ENCODE peak calls at places on chromosome 14, in eight cellular contexts. T, Q, C, I, H, X, N and B are unnamed samples.

GRCh38 chr14:72476657-72477499 is 417.0 kb downstream of the DPF3 start:
- DNase-seq in T (no peak), Q (no peak), C (peak; percentile 74), I (no peak), H (no peak), X (no peak), N (peak; percentile 15), B (no peak)

GRCh38 chr14:69685217-69685616 is 73.8 kb downstream of the SUSD6 start:
- DNase-seq in T (no peak), Q (no peak), C (peak; percentile 93), I (no peak), H (no peak), X (peak; percentile 77), N (peak; percentile 99), B (no peak)

GRCh38 chr14:59455411-59455810 is 9.8 kb downstream of the GPR135 start:
- DNase-seq in T (no peak), Q (no peak), C (no peak), I (no peak), H (no peak), X (no peak), N (no peak), B (no peak)

GRCh38 chr14:20631821-20632389 is 9.6 kb downstream of the OR6S1 start:
- DNase-seq in T (peak; percentile 56), Q (peak; percentile 69), C (peak; percentile 81), I (peak; percentile 59), H (peak; percentile 78), X (peak; percentile 81), N (peak; percentile 50), B (no peak)

GRCh38 chr14:103552811-103553210 is 9.6 kb downstream of the BAG5 start:
- DNase-seq in T (no peak), Q (no peak), C (no peak), I (no peak), H (no peak), X (no peak), N (no peak), B (no peak)

GRCh38 chr14:35429951-35430350 is 25.4 kb upstream of the NFKBIA start:
- DNase-seq in T (no peak), Q (no peak), C (no peak), I (no peak), H (no peak), X (no peak), N (no peak), B (no peak)

GRCh38 chr14:64391113-64391725 is 3.1 kb downstream of the MTHFD1 start:
- DNase-seq in T (no peak), Q (no peak), C (no peak), I (no peak), H (no peak), X (no peak), N (no peak), B (no peak)

GRCh38 chr14:21039059-21039422 is 3.1 kb upstream of the RNASE7 start:
- DNase-seq in T (peak; percentile 78), Q (peak; percentile 80), C (no peak), I (peak; percentile 28), H (peak; percentile 77), X (no peak), N (peak; percentile 50), B (no peak)

GRCh38 chr14:105474478-105475268 is at the start of gene CRIP2:
- DNase-seq in T (no peak), Q (no peak), C (peak; percentile 38), I (peak; percentile 68), H (no peak), X (peak; percentile 50), N (no peak), B (peak; percentile 53)

GRCh38 chr14:65344011-65344410 is 68.5 kb upstream of the FUT8 start:
- DNase-seq in T (no peak), Q (no peak), C (no peak), I (no peak), H (no peak), X (peak; percentile 52), N (no peak), B (no peak)

GRCh38 chr14:21103165-21103709 is 2.4 kb downstream of the TMEM253 start:
- DNase-seq in T (no peak), Q (no peak), C (no peak), I (no peak), H (no peak), X (no peak), N (no peak), B (no peak)

GRCh38 chr14:102272392-102272791 is 32.6 kb downstream of the MOK start:
- DNase-seq in T (no peak), Q (no peak), C (no peak), I (no peak), H (no peak), X (no peak), N (peak; percentile 40), B (no peak)

GRCh38 chr14:65226824-65227604 is 124.7 kb upstream of the MAX start:
- DNase-seq in T (no peak), Q (peak; percentile 79), C (peak; percentile 70), I (no peak), H (no peak), X (peak; percentile 94), N (peak; percentile 60), B (no peak)

GRCh38 chr14:103536693-103537092 is 7.7 kb downstream of the TRMT61A start:
- DNase-seq in T (no peak), Q (no peak), C (no peak), I (no peak), H (no peak), X (no peak), N (no peak), B (no peak)

GRCh38 chr14:68795602-68796417 is 2.9 kb upstream of the ZFP36L1 start:
- DNase-seq in T (peak; percentile 50), Q (peak; percentile 85), C (peak; percentile 81), I (peak; percentile 76), H (peak; percentile 76), X (peak; percentile 84), N (peak; percentile 52), B (peak; percentile 76)

GRCh38 chr14:32998433-32998832 is 59.8 kb downstream of the NPAS3 start:
- DNase-seq in T (no peak), Q (no peak), C (peak; percentile 35), I (no peak), H (no peak), X (peak; percentile 43), N (peak; percentile 26), B (no peak)

GRCh38 chr14:68365228-68365627 is 427.6 kb downstream of the ZFP36L1 start:
- DNase-seq in T (no peak), Q (no peak), C (peak; percentile 9), I (no peak), H (no peak), X (peak; percentile 84), N (peak; percentile 85), B (no peak)

GRCh38 chr14:28375295-28375694 is 391.3 kb upstream of the FOXG1 start:
- DNase-seq in T (no peak), Q (no peak), C (peak; percentile 64), I (peak; percentile 36), H (no peak), X (peak; percentile 56), N (peak; percentile 41), B (no peak)

GRCh38 chr14:105411985-105412767 is 7.5 kb upstream of the MTA1 start:
- DNase-seq in T (no peak), Q (no peak), C (no peak), I (no peak), H (no peak), X (no peak), N (no peak), B (no peak)

GRCh38 chr14:59207506-59207933 is 19.1 kb downstream of the DAAM1 start:
- DNase-seq in T (no peak), Q (no peak), C (no peak), I (no peak), H (no peak), X (no peak), N (no peak), B (no peak)

GRCh38 chr14:37588956-37589737 is 5.9 kb downstream of the FOXA1 start:
- DNase-seq in T (no peak), Q (no peak), C (no peak), I (no peak), H (no peak), X (peak; percentile 54), N (peak; percentile 63), B (no peak)

GRCh38 chr14:95534299-95535225 is at the start of gene GLRX5:
- DNase-seq in T (peak; percentile 98), Q (peak; percentile 99), C (peak; percentile 100), I (peak; percentile 94), H (peak; percentile 99), X (peak; percentile 99), N (peak; percentile 100), B (peak; percentile 96)
- TF ChIP-seq CTCF in T (peak; percentile 43), Q (peak; percentile 19), C (no peak), I (no peak), H (no peak), X (no peak), N (no peak), B (peak; percentile 20)

GRCh38 chr14:23093993-23094665 is 807 bp downstream of the ACIN1 start:
- DNase-seq in T (peak; percentile 69), Q (no peak), C (no peak), I (peak; percentile 70), H (no peak), X (no peak), N (no peak), B (no peak)
- TF ChIP-seq CTCF in T (no peak), Q (no peak), C (no peak), I (no peak), H (no peak), X (peak; percentile 42), N (no peak), B (peak; percentile 40)

GRCh38 chr14:30331030-30331429 is 227.9 kb upstream of the G2E3 start:
- DNase-seq in T (no peak), Q (no peak), C (no peak), I (no peak), H (no peak), X (no peak), N (no peak), B (no peak)

GRCh38 chr14:30332374-30332773 is 226.6 kb upstream of the G2E3 start:
- DNase-seq in T (no peak), Q (no peak), C (no peak), I (no peak), H (no peak), X (no peak), N (no peak), B (no peak)

GRCh38 chr14:30333934-30334333 is 225.0 kb upstream of the G2E3 start:
- DNase-seq in T (no peak), Q (no peak), C (no peak), I (no peak), H (no peak), X (peak; percentile 22), N (peak; percentile 50), B (no peak)

GRCh38 chr14:30330452-30330851 is 228.5 kb upstream of the G2E3 start:
- DNase-seq in T (no peak), Q (no peak), C (peak; percentile 16), I (no peak), H (no peak), X (peak; percentile 40), N (peak; percentile 9), B (no peak)
- TF ChIP-seq CTCF in T (no peak), Q (no peak), C (peak; percentile 33), I (peak; percentile 70), H (no peak), X (peak; percentile 63), N (no peak), B (peak; percentile 45)

DNA sequence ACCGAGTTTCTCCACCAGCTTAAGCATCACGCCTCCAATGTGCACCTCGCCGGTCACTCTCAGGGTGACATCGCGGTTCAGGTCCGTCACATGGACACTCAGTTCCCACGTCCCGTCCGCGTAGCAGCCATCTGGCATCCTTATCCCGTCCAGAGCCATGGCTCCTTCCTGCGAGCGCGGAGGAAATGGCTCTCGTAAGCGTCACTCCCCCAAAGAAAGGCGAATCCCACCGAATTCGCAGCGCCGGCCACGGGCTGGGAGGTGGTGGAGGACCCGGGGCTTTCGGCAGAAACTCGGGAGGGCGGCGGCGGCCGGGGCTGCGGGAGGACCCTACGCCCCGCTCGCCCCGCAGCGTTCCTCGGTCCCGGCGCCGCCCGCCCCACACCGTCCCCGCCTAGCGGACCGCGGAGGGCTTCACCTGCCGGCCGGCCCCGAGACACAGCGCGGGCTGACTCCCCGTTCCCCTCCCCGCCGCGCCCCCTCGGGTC is 396 bp downstream of the FERMT2 start:
- DNase-seq in T (peak; percentile 58), Q (peak; percentile 35), C (peak; percentile 60), I (peak; percentile 58), H (peak; percentile 60), X (no peak), N (peak; percentile 21), B (peak; percentile 22)
- TF ChIP-seq CTCF in T (peak; percentile 14), Q (no peak), C (no peak), I (no peak), H (no peak), X (no peak), N (no peak), B (peak; percentile 39)